ENCODE peak calls at places on chromosomes 2 and 18, in four cellular contexts. R is HepG2, Z is H1, P is GM12878. L is an unnamed sample. For H3K9me3, the result is how much of the 10 kb centered on the place peaks cover.

GRCh38 chr2:69057660-69058059 is 44.7 kb downstream of the ANTXR1 start:
- DNase-seq in R (no peak), Z (no peak), P (no peak), L (no peak)

GRCh38 chr2:27622921-27623384 is 5.9 kb downstream of the CCDC121 start:
- DNase-seq in P (no peak), R (no peak), Z (no peak), L (peak)

GRCh38 chr2:239710953-239711861 is 310.4 kb upstream of the HDAC4 start:
- DNase-seq in Z (no peak), P (no peak), R (no peak), L (no peak)

GRCh38 chr2:123688504-123688903 is 336.6 kb upstream of the CNTNAP5 start:
- DNase-seq in P (no peak), R (no peak), Z (no peak), L (no peak)

GRCh38 chr18:43271593-43272432 is 5.5 kb downstream of the SYT4 start:
- DNase-seq in Z (no peak), R (peak), P (no peak), L (peak)

GRCh38 chr18:79556829-79557585 is 122.6 kb upstream of the CTDP1 start:
- DNase-seq in P (no peak), Z (no peak), R (no peak), L (no peak)

GRCh38 chr18:50286391-50287027 is 983 bp downstream of the CXXC1 start:
- DNase-seq in Z (peak), P (no peak), R (no peak), L (no peak)

GRCh38 chr2:229416116-229416694 is 145.1 kb upstream of the PID1 start:
- DNase-seq in Z (no peak), R (no peak), P (no peak), L (no peak)

GRCh38 chr2:197108758-197109157 is 182.3 kb upstream of the PGAP1 start:
- DNase-seq in R (no peak), Z (no peak), P (no peak), L (no peak)

GRCh38 chr2:7015007-7015950 is 98.1 kb downstream of the RNF144A start:
- DNase-seq in Z (no peak), P (no peak), R (no peak), L (no peak)

GRCh38 chr2:123043458-123043857 is 981.6 kb upstream of the CNTNAP5 start:
- DNase-seq in Z (no peak), R (no peak), P (no peak), L (no peak)

GRCh38 chr2:12107849-12108420 is 361.5 kb downstream of the LPIN1 start:
- DNase-seq in Z (no peak), P (no peak), R (no peak), L (no peak)

GRCh38 chr2:20934226-20934625 is 109.6 kb downstream of the APOB start:
- DNase-seq in P (no peak), Z (no peak), R (no peak), L (no peak)
- TF ChIP-seq SUZ12 in P (no peak), Z (no peak), R (no peak), L (no peak)

GRCh38 chr2:178155524-178155923 is 38.8 kb upstream of the OSBPL6 start:
- DNase-seq in Z (no peak), R (no peak), P (no peak), L (no peak)
- TF ChIP-seq ZNF274 in Z (no peak), R (no peak), P (no peak), L (no peak)

DNA sequence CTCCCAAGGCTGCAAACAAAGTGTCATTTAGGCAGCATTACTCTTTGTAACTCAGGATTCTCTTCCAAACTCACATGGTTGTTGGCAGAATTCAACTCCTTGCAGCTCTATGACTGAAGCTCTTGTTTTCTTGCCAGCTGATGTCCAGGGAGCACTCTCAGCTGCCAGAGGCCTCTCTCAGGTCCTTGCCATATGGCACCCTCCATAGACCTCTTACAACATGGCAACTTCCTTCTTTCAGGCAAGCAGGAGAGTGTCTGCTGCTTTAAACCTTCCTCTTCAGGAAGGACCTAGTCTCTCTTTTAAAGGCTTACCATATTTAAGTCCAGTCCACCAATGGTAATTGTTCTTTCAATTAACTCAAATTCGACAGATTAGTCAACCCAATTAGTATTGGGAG is 893.3 kb upstream of the ZEB2 start:
- DNase-seq in P (no peak), R (no peak), Z (no peak), L (no peak)
- H3K9me3 ChIP-seq in P (under half), R (under half), Z (under half), L (under half)

GRCh38 chr2:16117791-16118610 is 177.7 kb downstream of the MYCN start:
- DNase-seq in R (no peak), Z (no peak), P (no peak), L (no peak)
- TF ChIP-seq SUZ12 in R (no peak), Z (no peak), P (no peak), L (no peak)

GRCh38 chr18:6414118-6414722 is 491 bp downstream of the L3MBTL4 start:
- DNase-seq in Z (peak), P (no peak), R (peak), L (no peak)
- TF ChIP-seq ZNF274 in Z (no peak), P (no peak), R (no peak), L (no peak)

DNA sequence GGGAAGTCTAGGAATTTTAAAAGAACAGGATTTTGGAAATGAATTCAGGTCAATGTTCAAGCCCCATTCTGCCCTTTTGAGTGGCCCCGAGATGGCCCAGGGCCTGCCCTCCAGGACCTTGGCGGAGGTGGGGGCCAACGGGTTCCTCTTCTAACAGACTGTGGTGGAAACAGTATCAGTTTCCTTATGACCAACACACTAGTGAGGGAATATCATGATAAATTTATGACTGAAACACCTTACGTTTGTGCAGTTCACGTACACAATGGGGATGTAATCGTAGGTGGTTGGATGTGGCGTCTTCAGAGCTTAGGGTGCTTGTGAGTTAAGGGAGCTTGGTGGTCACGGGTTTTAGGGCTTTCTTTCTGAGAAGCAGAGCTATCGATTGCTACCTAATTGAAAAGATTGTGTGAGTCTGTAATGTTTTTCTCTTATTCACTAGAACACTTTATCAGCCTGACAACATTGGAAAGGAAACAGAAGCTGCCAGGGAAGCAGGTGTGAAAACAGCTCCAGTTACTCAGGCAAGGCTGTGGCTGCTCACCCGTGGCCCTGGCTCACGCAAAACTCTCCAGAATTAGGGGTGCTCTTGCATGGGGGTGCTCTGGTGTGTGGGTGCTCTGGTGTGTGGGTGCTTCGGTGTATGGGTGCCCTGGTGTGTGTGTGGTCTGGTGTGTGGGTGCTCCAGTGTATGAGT is 165.3 kb downstream of the SNTG2 start:
- DNase-seq in P (no peak), R (no peak), Z (no peak), L (no peak)
- H3K9me3 ChIP-seq in P (under half), R (under half), Z (under half), L (under half)

GRCh38 chr2:72145658-72146329 is 1.9 kb downstream of the CYP26B1 start:
- DNase-seq in P (no peak), Z (peak), R (no peak), L (no peak)
- TF ChIP-seq SUZ12 in P (no peak), Z (no peak), R (no peak), L (no peak)

GRCh38 chr2:234179031-234179363 is 128.5 kb downstream of the SPP2 start:
- DNase-seq in P (no peak), R (no peak), Z (no peak), L (no peak)

GRCh38 chr2:234181128-234181527 is 130.6 kb downstream of the SPP2 start:
- DNase-seq in Z (no peak), P (no peak), R (no peak), L (no peak)

GRCh38 chr2:234175649-234176048 is 125.1 kb downstream of the SPP2 start:
- DNase-seq in P (no peak), Z (no peak), R (no peak), L (no peak)

DNA sequence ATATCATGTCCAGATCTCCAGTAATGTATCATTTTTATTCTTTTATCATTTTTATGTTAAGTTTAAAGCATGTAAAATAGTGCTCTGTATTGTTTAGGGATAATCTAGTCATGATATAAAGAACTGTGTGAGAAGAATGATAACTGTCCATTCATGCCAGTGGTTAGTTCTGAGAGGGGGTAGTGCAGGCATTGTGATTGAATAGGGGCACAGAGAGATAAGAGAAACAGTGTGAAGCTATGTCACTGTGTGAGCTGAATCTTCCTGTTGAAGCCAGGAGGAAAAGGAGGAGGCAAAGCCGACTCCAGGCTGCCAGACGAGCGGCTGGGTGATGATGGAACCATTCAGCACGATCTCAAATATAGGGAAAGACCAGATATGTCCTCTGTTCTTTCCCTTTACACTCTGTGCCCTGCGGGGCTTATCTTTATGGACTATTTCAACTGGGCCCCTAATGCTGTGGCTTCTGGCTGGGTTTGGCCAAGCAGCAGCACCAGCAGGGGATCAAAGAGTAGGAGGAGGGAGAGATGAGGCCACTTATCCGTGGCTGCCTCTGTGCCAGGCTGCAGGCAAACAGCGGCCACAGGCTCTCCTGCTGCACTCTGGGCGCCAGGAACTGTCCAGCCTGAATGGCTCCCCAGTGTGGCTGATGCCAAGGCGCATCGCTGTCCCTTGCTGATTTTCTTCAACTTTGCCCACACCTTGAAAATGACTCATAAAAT is 128.0 kb downstream of the SPP2 start:
- DNase-seq in P (no peak), R (no peak), Z (no peak), L (no peak)
- TF ChIP-seq ZNF274 in P (no peak), R (no peak), Z (no peak), L (no peak)